ENCODE peak calls at places on chromosomes 1 and 21, in eight cellular contexts. P, D, X, V, M, J, A and T are unnamed samples.
A peak's percentile ranks its signal among the peaks of the same experiment; 100 is the strongest.

GRCh38 chr1:10788592-10789006 is 7.8 kb downstream of the CASZ1 start:
- DNase-seq in P (no peak), J (no peak), M (peak; percentile 48), X (no peak), A (peak; percentile 44), D (no peak), V (peak; percentile 34), T (no peak)

GRCh38 chr1:58395355-58395754 is 151.2 kb downstream of the OMA1 start:
- DNase-seq in M (no peak), X (no peak), J (peak; percentile 55), D (no peak), P (peak; percentile 84), V (no peak), A (no peak), T (no peak)

GRCh38 chr1:4366091-4366490 is 288.3 kb upstream of the AJAP1 start:
- DNase-seq in V (no peak), M (no peak), X (no peak), A (no peak), D (no peak), J (no peak), P (no peak), T (no peak)

GRCh38 chr1:159823401-159823800 is 3.3 kb upstream of the SLAMF8 start:
- DNase-seq in X (no peak), M (peak; percentile 73), V (no peak), J (no peak), D (no peak), A (peak; percentile 15), P (no peak), T (no peak)

GRCh38 chr1:2275796-2276536 is 47.8 kb downstream of the SKI start:
- DNase-seq in J (no peak), M (no peak), D (no peak), P (no peak), A (no peak), X (no peak), V (peak; percentile 84), T (no peak)

GRCh38 chr1:152461544-152461943 is 47.5 kb upstream of the CRNN start:
- DNase-seq in A (peak; percentile 11), D (peak; percentile 69), P (peak; percentile 66), V (peak; percentile 50), J (peak; percentile 20), M (peak; percentile 65), X (peak; percentile 34), T (no peak)

GRCh38 chr1:229714964-229715603 is 89.0 kb downstream of the URB2 start:
- DNase-seq in V (peak; percentile 45), D (peak; percentile 55), J (no peak), P (no peak), M (no peak), X (peak; percentile 36), A (peak; percentile 14), T (no peak)

GRCh38 chr1:80837066-80837465 is 963.7 kb upstream of the ADGRL2 start:
- DNase-seq in X (no peak), M (no peak), A (no peak), D (no peak), J (no peak), V (no peak), P (no peak), T (no peak)

GRCh38 chr1:36864182-36865079 is 169.9 kb downstream of the GRIK3 start:
- DNase-seq in D (no peak), M (peak; percentile 62), J (no peak), V (no peak), A (peak; percentile 51), P (no peak), X (peak; percentile 48), T (no peak)

GRCh38 chr1:218711884-218712674 is 366.9 kb downstream of the TGFB2 start:
- DNase-seq in X (no peak), A (no peak), V (no peak), M (no peak), P (no peak), D (no peak), J (peak; percentile 54), T (no peak)

GRCh38 chr1:173149887-173150286 is 57.2 kb downstream of the TNFSF4 start:
- DNase-seq in V (peak; percentile 67), M (no peak), D (no peak), J (peak; percentile 25), X (no peak), A (no peak), P (peak; percentile 56), T (no peak)

GRCh38 chr1:38289034-38289433 is 242.4 kb upstream of the POU3F1 start:
- DNase-seq in A (no peak), V (no peak), D (no peak), X (no peak), J (no peak), M (no peak), P (no peak), T (no peak)

GRCh38 chr21:44957047-44957831 is 17.4 kb downstream of the SLX9 start:
- DNase-seq in V (no peak), J (no peak), X (no peak), M (peak; percentile 22), A (no peak), P (no peak), D (no peak), T (no peak)

GRCh38 chr21:35249636-35250035 is 200.5 kb upstream of the RUNX1 start:
- DNase-seq in A (no peak), J (no peak), X (no peak), D (no peak), V (no peak), M (no peak), P (no peak), T (no peak)

DNA sequence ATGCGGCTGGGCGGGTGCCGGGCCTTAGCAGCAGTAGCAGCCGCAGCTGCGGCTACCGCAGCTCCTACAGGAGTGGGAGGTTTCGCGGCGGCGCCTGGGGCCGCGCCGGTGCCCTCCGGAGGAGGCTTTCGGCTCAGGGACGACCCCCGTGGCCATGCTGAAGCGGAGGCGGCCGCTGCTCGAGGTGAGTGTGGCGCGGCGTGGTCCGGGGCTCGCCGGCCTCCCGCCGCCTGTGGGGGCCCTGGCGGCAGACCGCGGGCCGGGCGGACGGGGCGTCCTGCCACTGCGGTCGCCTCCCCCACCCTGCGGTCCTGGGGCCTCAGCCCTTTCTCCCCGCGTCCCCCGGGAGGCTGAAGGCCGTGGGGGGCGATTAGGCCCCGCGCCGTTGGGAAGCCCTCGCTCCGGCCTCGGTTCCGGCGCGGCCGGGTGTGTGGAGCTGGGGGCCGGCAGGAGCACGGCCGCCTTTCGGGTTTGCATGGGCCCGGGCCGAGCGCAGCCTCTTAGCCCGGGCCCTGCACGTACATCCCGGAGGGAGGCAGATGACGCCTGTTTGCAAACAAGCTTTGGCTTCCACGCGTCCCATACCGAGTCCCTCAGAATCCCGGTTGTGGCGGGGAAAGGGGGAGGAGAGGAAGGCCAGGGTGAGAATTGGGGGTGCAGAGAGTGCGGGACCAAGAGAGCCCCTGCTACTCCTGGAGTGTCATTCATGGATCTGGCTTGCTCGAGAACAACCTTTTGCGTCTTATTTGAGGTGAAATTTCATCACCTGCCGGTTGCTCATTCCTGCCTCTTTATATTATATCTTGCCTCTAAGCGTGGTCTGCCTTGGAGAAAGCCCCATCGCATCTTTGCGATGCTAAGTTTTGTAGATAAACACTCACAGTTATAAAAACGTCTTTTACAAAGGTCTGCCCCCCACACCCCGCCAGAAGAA is 598 bp downstream of the ZFYVE9 start:
- DNase-seq in D (no peak), V (peak; percentile 35), M (peak; percentile 65), A (no peak), J (no peak), P (peak; percentile 41), X (peak; percentile 52), T (peak; percentile 75)
- TF ChIP-seq CTCF in D (no peak), V (no peak), M (no peak), A (no peak), J (no peak), P (no peak), X (no peak), T (peak; percentile 26)

GRCh38 chr1:25816112-25816718 is 3.5 kb upstream of the MTFR1L start:
- DNase-seq in X (no peak), A (no peak), V (no peak), D (no peak), M (no peak), J (no peak), P (no peak), T (no peak)

GRCh38 chr1:25820247-25821111 is 725 bp downstream of the MTFR1L start:
- DNase-seq in M (peak; percentile 57), J (no peak), V (peak; percentile 76), D (peak; percentile 81), P (peak; percentile 38), A (peak; percentile 56), X (peak; percentile 88), T (no peak)

GRCh38 chr1:25818569-25818968 is 1.2 kb upstream of the MTFR1L start:
- DNase-seq in V (no peak), J (no peak), A (no peak), M (no peak), D (no peak), P (no peak), X (no peak), T (no peak)

GRCh38 chr1:25819496-25820246 is at the start of gene MTFR1L:
- DNase-seq in P (peak; percentile 34), X (peak; percentile 98), A (peak; percentile 88), V (peak; percentile 91), M (peak; percentile 89), D (peak; percentile 95), J (no peak), T (peak; percentile 85)

DNA sequence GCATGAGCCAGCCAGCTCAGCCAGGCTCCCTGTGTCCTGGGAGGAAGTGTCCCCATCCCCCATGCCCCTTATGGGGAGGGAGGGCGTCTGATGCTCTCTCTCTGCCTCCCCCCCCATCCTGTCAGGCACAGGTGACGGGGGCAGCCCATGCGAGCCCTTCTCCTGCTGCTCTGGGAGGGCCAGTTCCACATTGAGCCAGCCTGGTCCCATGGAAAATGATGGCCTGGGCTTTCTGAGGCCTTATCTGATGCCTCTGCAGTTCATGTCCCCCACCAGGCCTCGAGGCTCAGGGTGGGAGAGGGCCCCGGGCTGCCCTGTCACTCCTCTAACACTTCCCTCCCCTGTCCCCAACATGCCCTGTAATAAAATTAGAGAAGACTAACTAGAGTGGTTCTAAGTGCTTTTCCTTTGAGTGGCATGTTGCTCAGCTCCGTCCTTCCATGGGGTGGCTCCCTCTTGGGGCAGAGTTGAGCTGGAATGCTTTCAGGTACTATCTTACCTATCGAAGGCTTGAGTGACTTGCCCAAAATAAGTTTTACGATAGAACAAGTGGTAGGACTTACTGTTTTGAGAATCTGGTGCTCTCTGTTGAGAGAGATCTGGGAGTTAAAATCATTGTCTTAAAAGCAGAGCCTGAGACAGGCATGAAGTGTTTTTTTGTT is 1.8 kb upstream of the MTFR1L start:
- DNase-seq in A (no peak), X (no peak), P (no peak), D (no peak), M (no peak), V (no peak), J (no peak), T (no peak)
- TF ChIP-seq CTCF in A (no peak), X (no peak), P (peak; percentile 36), D (no peak), M (no peak), V (no peak), J (no peak), T (peak; percentile 24)

GRCh38 chr1:6624712-6625578 is at the start of gene THAP3:
- DNase-seq in D (peak; percentile 93), P (peak; percentile 61), V (peak; percentile 90), M (peak; percentile 96), J (no peak), A (peak; percentile 94), X (peak; percentile 96), T (peak; percentile 92)
- TF ChIP-seq CTCF in D (peak; percentile 25), P (no peak), V (no peak), M (no peak), J (no peak), A (no peak), X (peak; percentile 23), T (peak; percentile 24)

DNA sequence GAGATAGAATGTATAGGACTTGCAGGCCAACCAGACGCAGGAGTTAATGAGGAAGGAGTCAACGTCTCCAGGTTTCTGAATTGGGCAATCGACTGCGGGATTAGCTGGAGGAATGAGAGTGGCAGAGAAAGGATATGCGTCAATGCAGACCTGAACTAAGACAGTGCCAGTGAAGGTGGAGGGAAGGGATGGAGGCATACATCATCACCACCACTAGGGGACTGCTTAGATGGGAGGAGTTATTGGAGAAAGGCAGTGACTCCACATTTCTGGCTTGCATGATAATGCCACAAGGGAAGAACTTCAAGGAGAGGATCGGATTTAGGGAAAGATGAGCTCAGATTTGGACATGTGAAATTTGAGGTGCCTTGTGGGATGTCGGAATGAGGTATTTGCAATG is 17.4 kb downstream of the VASH2 start:
- DNase-seq in D (no peak), M (peak; percentile 37), J (no peak), P (peak; percentile 42), V (no peak), A (no peak), X (no peak), T (no peak)
- TF ChIP-seq CTCF in D (no peak), M (peak; percentile 77), J (peak; percentile 56), P (peak; percentile 82), V (no peak), A (peak; percentile 44), X (peak; percentile 52), T (peak; percentile 72)